ENCODE peak calls at places on chromosome 7, in five cellular contexts. C is WTC11, Q is GM12878, O is HepG2, D is H1. R is an unnamed sample.

GRCh38 chr7:157462840-157463239 is 126.0 kb downstream of the DNAJB6 start:
- DNase-seq in O (no peak), Q (no peak), D (no peak), C (no peak), R (no peak)

GRCh38 chr7:47358944-47359588 is 222.8 kb downstream of the TNS3 start:
- DNase-seq in O (no peak), D (no peak), Q (no peak), C (no peak), R (no peak)

GRCh38 chr7:152894295-152895170 is 135.0 kb downstream of the ACTR3B start:
- DNase-seq in C (peak), Q (no peak), D (peak), O (peak), R (peak)

GRCh38 chr7:79290841-79291497 is 162.5 kb downstream of the MAGI2 start:
- DNase-seq in Q (no peak), D (no peak), C (no peak), O (no peak), R (no peak)

GRCh38 chr7:85851571-85852193 is 664.8 kb upstream of the SEMA3D start:
- DNase-seq in C (no peak), Q (no peak), D (no peak), O (peak), R (no peak)

GRCh38 chr7:18861514-18861913 is 255.9 kb downstream of the TWIST1 start:
- DNase-seq in O (no peak), Q (peak), C (no peak), D (no peak), R (no peak)

GRCh38 chr7:131787101-131787500 is 230.7 kb upstream of the PODXL start:
- DNase-seq in C (no peak), Q (no peak), O (no peak), D (no peak), R (no peak)

GRCh38 chr7:114412548-114412947 is 2.1 kb upstream of the FOXP2 start:
- DNase-seq in O (no peak), D (no peak), Q (no peak), C (no peak), R (no peak)

GRCh38 chr7:77269360-77270075 is 69.9 kb upstream of the FGL2 start:
- DNase-seq in D (no peak), C (no peak), Q (peak), O (no peak), R (no peak)

GRCh38 chr7:130365511-130366441 is 14.5 kb upstream of the CPA1 start:
- DNase-seq in Q (peak), C (peak), D (no peak), O (no peak), R (no peak)

GRCh38 chr7:130364446-130364845 is 15.8 kb upstream of the CPA1 start:
- DNase-seq in D (no peak), O (no peak), Q (no peak), C (no peak), R (no peak)

GRCh38 chr7:130363156-130363847 is 17.0 kb upstream of the CPA1 start:
- DNase-seq in C (no peak), Q (no peak), D (no peak), O (peak), R (peak)

GRCh38 chr7:130366561-130366960 is 13.7 kb upstream of the CPA1 start:
- DNase-seq in Q (no peak), D (no peak), C (no peak), O (no peak), R (no peak)

GRCh38 chr7:130365093-130365492 is 15.2 kb upstream of the CPA1 start:
- DNase-seq in O (no peak), Q (no peak), D (no peak), C (no peak), R (no peak)
- TF ChIP-seq ATF2 in O (no peak), Q (no peak), D (no peak), C (no peak), R (no peak)

GRCh38 chr7:22759721-22760120 is 32.7 kb downstream of the IL6 start:
- DNase-seq in D (no peak), Q (no peak), O (no peak), C (no peak), R (no peak)
- TF ChIP-seq ATF2 in D (no peak), Q (no peak), O (no peak), C (no peak), R (no peak)

GRCh38 chr7:4789194-4790077 is 14.0 kb downstream of the AP5Z1 start:
- DNase-seq in C (no peak), D (no peak), Q (no peak), O (no peak), R (no peak)
- TF ChIP-seq ATF2 in C (no peak), D (no peak), Q (no peak), O (no peak), R (no peak)

GRCh38 chr7:26367219-26367711 is 75.6 kb downstream of the SNX10 start:
- DNase-seq in O (no peak), C (no peak), D (no peak), Q (no peak), R (no peak)
- TF ChIP-seq ATF2 in O (no peak), C (no peak), D (no peak), Q (no peak), R (no peak)

GRCh38 chr7:149278396-149278795 is 16.4 kb downstream of the ZNF783 start:
- DNase-seq in Q (no peak), O (no peak), D (no peak), C (no peak), R (no peak)
- TF ChIP-seq ATF2 in Q (no peak), O (no peak), D (no peak), C (no peak), R (no peak)

R was measured in K562.